ENCODE peak calls at places on chromosomes 16 and 17, in eight cellular contexts. One of them, this sample, is unnamed.

GRCh38 chr17:59451706-59452105 is 113.7 kb upstream of the DHX40 start:
- DNase-seq in mammary epithelial cell: peak
- DNase-seq in endothelial cell of umbilical vein: no peak
- DNase-seq in HCT116: no peak
- DNase-seq in MM.1S: no peak
- DNase-seq in astrocyte: peak
- DNase-seq in DND-41: no peak
- DNase-seq in fibroblast of lung: peak
- DNase-seq in this sample: no peak

GRCh38 chr16:1333149-1333812 is at the start of gene BAIAP3:
- DNase-seq in mammary epithelial cell: no peak
- DNase-seq in endothelial cell of umbilical vein: no peak
- DNase-seq in DND-41: no peak
- DNase-seq in MM.1S: no peak
- DNase-seq in HCT116: no peak
- DNase-seq in astrocyte: no peak
- DNase-seq in fibroblast of lung: no peak
- DNase-seq in this sample: peak

GRCh38 chr16:30053376-30054015 is 12.1 kb upstream of the ALDOA start:
- DNase-seq in astrocyte: peak
- DNase-seq in fibroblast of lung: peak
- DNase-seq in endothelial cell of umbilical vein: peak
- DNase-seq in DND-41: no peak
- DNase-seq in MM.1S: no peak
- DNase-seq in HCT116: no peak
- DNase-seq in mammary epithelial cell: peak
- DNase-seq in this sample: no peak

GRCh38 chr17:27586203-27586701 is 44.7 kb upstream of the LGALS9 start:
- DNase-seq in astrocyte: peak
- DNase-seq in HCT116: no peak
- DNase-seq in endothelial cell of umbilical vein: no peak
- DNase-seq in DND-41: no peak
- DNase-seq in fibroblast of lung: peak
- DNase-seq in MM.1S: no peak
- DNase-seq in mammary epithelial cell: no peak
- DNase-seq in this sample: no peak

GRCh38 chr17:15436399-15437369 is 30.7 kb downstream of the CDRT4 start:
- DNase-seq in HCT116: peak
- DNase-seq in MM.1S: no peak
- DNase-seq in DND-41: peak
- DNase-seq in endothelial cell of umbilical vein: peak
- DNase-seq in mammary epithelial cell: no peak
- DNase-seq in fibroblast of lung: no peak
- DNase-seq in astrocyte: no peak
- DNase-seq in this sample: no peak

GRCh38 chr17:57104461-57105175 is 19.6 kb downstream of the AKAP1 start:
- DNase-seq in HCT116: no peak
- DNase-seq in MM.1S: no peak
- DNase-seq in astrocyte: peak
- DNase-seq in mammary epithelial cell: peak
- DNase-seq in fibroblast of lung: peak
- DNase-seq in DND-41: no peak
- DNase-seq in endothelial cell of umbilical vein: no peak
- DNase-seq in this sample: no peak

GRCh38 chr16:54370653-54371052 is 84.1 kb upstream of the IRX3 start:
- DNase-seq in HCT116: no peak
- DNase-seq in MM.1S: no peak
- DNase-seq in DND-41: no peak
- DNase-seq in fibroblast of lung: no peak
- DNase-seq in endothelial cell of umbilical vein: no peak
- DNase-seq in astrocyte: no peak
- DNase-seq in mammary epithelial cell: no peak
- DNase-seq in this sample: peak

GRCh38 chr17:9943343-9943742 is 38.3 kb upstream of the RCVRN start:
- DNase-seq in mammary epithelial cell: no peak
- DNase-seq in MM.1S: no peak
- DNase-seq in DND-41: no peak
- DNase-seq in HCT116: no peak
- DNase-seq in endothelial cell of umbilical vein: no peak
- DNase-seq in astrocyte: no peak
- DNase-seq in fibroblast of lung: no peak
- DNase-seq in this sample: no peak

GRCh38 chr17:59769891-59770290 is 62.4 kb downstream of the VMP1 start:
- DNase-seq in mammary epithelial cell: peak
- DNase-seq in fibroblast of lung: peak
- DNase-seq in DND-41: no peak
- DNase-seq in endothelial cell of umbilical vein: peak
- DNase-seq in HCT116: no peak
- DNase-seq in MM.1S: no peak
- DNase-seq in astrocyte: peak
- DNase-seq in this sample: no peak

GRCh38 chr16:13077816-13078215 is 176.4 kb downstream of the SHISA9 start:
- DNase-seq in mammary epithelial cell: no peak
- DNase-seq in endothelial cell of umbilical vein: no peak
- DNase-seq in DND-41: no peak
- DNase-seq in MM.1S: no peak
- DNase-seq in HCT116: no peak
- DNase-seq in astrocyte: no peak
- DNase-seq in fibroblast of lung: no peak
- DNase-seq in this sample: no peak

GRCh38 chr16:23670137-23670776 is 8.4 kb upstream of the PLK1 start:
- DNase-seq in endothelial cell of umbilical vein: peak
- DNase-seq in mammary epithelial cell: peak
- DNase-seq in HCT116: no peak
- DNase-seq in MM.1S: no peak
- DNase-seq in DND-41: no peak
- DNase-seq in fibroblast of lung: peak
- DNase-seq in astrocyte: peak
- DNase-seq in this sample: no peak

GRCh38 chr17:39800540-39800939 is 62.8 kb downstream of the GRB7 start:
- DNase-seq in HCT116: no peak
- DNase-seq in DND-41: peak
- DNase-seq in MM.1S: peak
- DNase-seq in endothelial cell of umbilical vein: no peak
- DNase-seq in mammary epithelial cell: peak
- DNase-seq in fibroblast of lung: no peak
- DNase-seq in astrocyte: no peak
- DNase-seq in this sample: no peak

GRCh38 chr17:50613007-50613406 is 21.7 kb upstream of the ABCC3 start:
- DNase-seq in mammary epithelial cell: no peak
- DNase-seq in DND-41: no peak
- DNase-seq in endothelial cell of umbilical vein: no peak
- DNase-seq in astrocyte: no peak
- DNase-seq in HCT116: no peak
- DNase-seq in fibroblast of lung: no peak
- DNase-seq in MM.1S: no peak
- DNase-seq in this sample: no peak

GRCh38 chr17:2227025-2227699 is 76.4 kb downstream of the SMG6 start:
- DNase-seq in endothelial cell of umbilical vein: no peak
- DNase-seq in astrocyte: no peak
- DNase-seq in DND-41: no peak
- DNase-seq in MM.1S: no peak
- DNase-seq in fibroblast of lung: no peak
- DNase-seq in HCT116: no peak
- DNase-seq in mammary epithelial cell: peak
- DNase-seq in this sample: no peak

GRCh38 chr17:62950067-62950466 is 16.0 kb upstream of the TANC2 start:
- DNase-seq in MM.1S: no peak
- DNase-seq in mammary epithelial cell: peak
- DNase-seq in HCT116: no peak
- DNase-seq in astrocyte: peak
- DNase-seq in fibroblast of lung: peak
- DNase-seq in DND-41: no peak
- DNase-seq in endothelial cell of umbilical vein: no peak
- DNase-seq in this sample: no peak

GRCh38 chr16:54633943-54634362 is 296.7 kb upstream of the IRX5 start:
- DNase-seq in HCT116: peak
- DNase-seq in astrocyte: no peak
- DNase-seq in endothelial cell of umbilical vein: peak
- DNase-seq in fibroblast of lung: peak
- DNase-seq in mammary epithelial cell: peak
- DNase-seq in DND-41: peak
- DNase-seq in MM.1S: peak
- DNase-seq in this sample: peak

GRCh38 chr17:81635973-81636504 is 873 bp downstream of the NPLOC4 start:
- DNase-seq in DND-41: peak
- DNase-seq in mammary epithelial cell: no peak
- DNase-seq in astrocyte: peak
- DNase-seq in fibroblast of lung: peak
- DNase-seq in MM.1S: peak
- DNase-seq in endothelial cell of umbilical vein: no peak
- DNase-seq in HCT116: no peak
- DNase-seq in this sample: no peak

GRCh38 chr16:85527042-85527766 is 85.9 kb upstream of the GSE1 start:
- DNase-seq in mammary epithelial cell: no peak
- DNase-seq in HCT116: no peak
- DNase-seq in DND-41: no peak
- DNase-seq in MM.1S: no peak
- DNase-seq in endothelial cell of umbilical vein: no peak
- DNase-seq in astrocyte: no peak
- DNase-seq in fibroblast of lung: no peak
- DNase-seq in this sample: no peak

GRCh38 chr16:82016964-82017363 is 5.7 kb upstream of the SDR42E1 start:
- DNase-seq in astrocyte: no peak
- DNase-seq in MM.1S: no peak
- DNase-seq in mammary epithelial cell: no peak
- DNase-seq in DND-41: no peak
- DNase-seq in HCT116: no peak
- DNase-seq in endothelial cell of umbilical vein: no peak
- DNase-seq in fibroblast of lung: peak
- DNase-seq in this sample: no peak

DNA sequence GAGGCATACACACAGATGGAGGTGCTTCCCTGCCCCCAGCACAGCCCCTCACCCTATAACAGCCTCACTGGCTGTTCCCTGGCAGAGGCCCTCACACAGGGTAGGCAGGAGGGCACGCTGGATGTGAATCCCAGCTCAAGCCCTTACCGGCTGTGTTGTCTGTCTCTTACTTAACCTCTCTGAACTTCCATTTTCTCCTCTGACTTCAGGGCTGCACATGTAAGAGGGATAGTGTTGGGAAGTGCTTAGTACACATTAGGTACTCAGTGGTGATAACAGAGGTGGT is 24.6 kb upstream of the EIF1 start:
- DNase-seq in MM.1S: no peak
- DNase-seq in HCT116: no peak
- DNase-seq in endothelial cell of umbilical vein: no peak
- DNase-seq in DND-41: no peak
- DNase-seq in fibroblast of lung: no peak
- DNase-seq in mammary epithelial cell: no peak
- DNase-seq in astrocyte: no peak
- DNase-seq in this sample: no peak
- H3K9ac ChIP-seq in MM.1S: no peak
- H3K9ac ChIP-seq in HCT116: no peak
- H3K9ac ChIP-seq in endothelial cell of umbilical vein: no peak
- H3K9ac ChIP-seq in DND-41: no peak
- H3K9ac ChIP-seq in fibroblast of lung: no peak
- H3K9ac ChIP-seq in mammary epithelial cell: no peak
- H3K9ac ChIP-seq in astrocyte: no peak
- H3K9ac ChIP-seq in this sample: no peak

DNA sequence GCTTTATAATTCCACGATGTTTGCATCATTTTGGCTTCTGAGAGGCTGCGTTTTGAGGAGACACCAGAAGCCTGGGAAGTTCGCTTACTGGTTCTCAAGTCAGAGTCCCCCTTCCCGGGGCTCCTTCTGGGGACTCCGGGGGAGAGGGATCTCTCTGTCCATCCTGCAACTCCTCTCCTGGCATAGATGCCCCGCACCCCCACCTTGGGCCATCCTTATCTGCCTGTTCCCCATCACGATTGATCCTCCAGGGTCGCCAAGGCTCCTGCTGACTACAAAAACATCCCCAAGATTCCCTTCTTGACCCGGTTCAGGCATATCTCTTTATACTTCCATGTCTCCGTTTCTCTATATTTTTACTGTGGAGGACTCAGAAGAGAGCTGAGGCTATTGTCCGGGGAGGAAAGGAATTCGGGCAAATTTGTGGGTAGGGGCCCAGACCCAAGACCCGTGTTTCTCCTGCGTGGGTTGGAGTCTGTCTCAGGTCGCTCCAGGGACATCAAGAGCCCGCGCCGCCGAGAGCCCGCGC is 18.4 kb upstream of the HOXB13 start:
- DNase-seq in MM.1S: no peak
- DNase-seq in DND-41: no peak
- DNase-seq in endothelial cell of umbilical vein: no peak
- DNase-seq in fibroblast of lung: no peak
- DNase-seq in HCT116: no peak
- DNase-seq in mammary epithelial cell: no peak
- DNase-seq in astrocyte: no peak
- DNase-seq in this sample: no peak
- TF ChIP-seq EZH2 in MM.1S: no peak
- TF ChIP-seq EZH2 in DND-41: no peak
- TF ChIP-seq EZH2 in endothelial cell of umbilical vein: no peak
- TF ChIP-seq EZH2 in fibroblast of lung: peak
- TF ChIP-seq EZH2 in HCT116: no peak
- TF ChIP-seq EZH2 in mammary epithelial cell: no peak
- TF ChIP-seq EZH2 in astrocyte: no peak
- TF ChIP-seq EZH2 in this sample: no peak

DNA sequence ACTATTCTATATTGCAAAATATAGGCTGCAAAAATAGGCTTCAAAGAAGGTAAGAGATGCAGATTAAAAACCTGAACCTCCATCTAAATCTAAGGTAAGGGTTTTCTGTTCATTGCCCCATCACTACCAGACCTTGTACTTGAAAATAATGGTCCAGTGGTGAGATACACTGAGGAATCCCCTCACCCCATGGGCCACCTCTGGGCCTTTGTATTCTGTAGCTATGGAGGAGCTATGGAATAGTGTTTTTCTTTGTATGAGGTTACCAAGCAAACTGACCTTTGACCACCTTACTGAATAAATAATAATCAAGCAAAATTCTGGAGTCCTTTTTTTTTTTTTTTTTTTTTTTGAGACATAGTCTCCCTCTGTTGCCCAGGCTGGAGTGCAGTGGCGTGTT is 4.8 kb upstream of the UBE2Z start:
- DNase-seq in MM.1S: no peak
- DNase-seq in HCT116: no peak
- DNase-seq in endothelial cell of umbilical vein: no peak
- DNase-seq in fibroblast of lung: no peak
- DNase-seq in astrocyte: no peak
- DNase-seq in DND-41: no peak
- DNase-seq in mammary epithelial cell: no peak
- DNase-seq in this sample: no peak
- H3K4me2 ChIP-seq in MM.1S: no peak
- H3K4me2 ChIP-seq in HCT116: no peak
- H3K4me2 ChIP-seq in endothelial cell of umbilical vein: no peak
- H3K4me2 ChIP-seq in fibroblast of lung: no peak
- H3K4me2 ChIP-seq in astrocyte: no peak
- H3K4me2 ChIP-seq in DND-41: no peak
- H3K4me2 ChIP-seq in mammary epithelial cell: no peak
- H3K4me2 ChIP-seq in this sample: no peak

DNA sequence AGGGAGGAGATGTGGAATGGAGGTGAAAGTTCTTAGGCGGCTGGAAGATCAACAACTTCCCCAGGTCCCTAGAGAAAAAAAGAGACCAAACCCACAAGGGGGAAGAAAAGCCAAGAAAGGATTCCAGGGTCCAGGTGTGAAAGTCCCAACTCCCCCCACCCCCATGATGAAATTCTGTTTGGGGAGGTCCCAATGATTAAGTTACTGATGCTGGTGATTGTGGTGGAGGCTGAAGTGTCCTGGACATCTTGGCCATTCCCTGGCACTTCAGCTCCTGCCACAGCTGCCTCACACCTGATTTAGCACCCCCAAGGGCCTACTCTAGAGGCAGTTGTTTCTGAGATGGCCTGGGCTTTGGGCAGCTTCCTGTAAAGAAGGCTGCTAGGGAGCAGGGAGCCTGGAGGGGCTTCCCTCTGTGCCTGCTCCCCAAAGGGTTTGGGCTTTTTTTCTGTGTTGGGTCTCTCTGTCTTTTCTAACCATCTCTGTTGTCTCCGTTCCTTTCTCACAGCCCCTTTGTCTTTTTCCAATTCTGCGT is 13.1 kb downstream of the HOXB4 start:
- DNase-seq in mammary epithelial cell: no peak
- DNase-seq in fibroblast of lung: peak
- DNase-seq in astrocyte: no peak
- DNase-seq in endothelial cell of umbilical vein: no peak
- DNase-seq in MM.1S: no peak
- DNase-seq in HCT116: no peak
- DNase-seq in DND-41: no peak
- DNase-seq in this sample: no peak
- H3K9ac ChIP-seq in mammary epithelial cell: no peak
- H3K9ac ChIP-seq in fibroblast of lung: no peak
- H3K9ac ChIP-seq in astrocyte: peak
- H3K9ac ChIP-seq in endothelial cell of umbilical vein: peak
- H3K9ac ChIP-seq in MM.1S: no peak
- H3K9ac ChIP-seq in HCT116: no peak
- H3K9ac ChIP-seq in DND-41: no peak
- H3K9ac ChIP-seq in this sample: no peak

This sample was measured in neural progenitor cell.